ENCODE peak calls at places on chromosomes 5 and 9, in ten cellular contexts. N is tibial artery; U is kidney; M is CD8-positive, alpha-beta T cell; Y is A673; L is bronchial epithelial cell; C is ascending aorta; E is HCT116; H is right atrium auricular region; J is tibial nerve. W is an unnamed sample. For H3K36me3, the result is how much of the 10 kb centered on the place peaks cover.

GRCh38 chr5:180140627-180141006 is 68.4 kb downstream of the RASGEF1C start:
- DNase-seq in C (no peak), L (no peak), U (no peak), H (peak), J (no peak), E (no peak), N (peak), M (no peak), Y (no peak), W (no peak)

GRCh38 chr5:64923151-64923685 is 154.5 kb downstream of the CWC27 start:
- DNase-seq in Y (no peak), M (no peak), L (no peak), E (no peak), U (no peak), N (no peak), J (no peak), H (no peak), C (no peak), W (peak)

GRCh38 chr5:103624035-103624461 is 61.5 kb upstream of the NUDT12 start:
- DNase-seq in N (no peak), H (no peak), U (no peak), L (peak), J (no peak), M (no peak), E (no peak), Y (no peak), C (no peak), W (peak)

GRCh38 chr5:179123109-179123426 is 62.9 kb downstream of the ZNF354C start:
- DNase-seq in L (peak), N (peak), C (no peak), H (peak), M (no peak), E (no peak), U (no peak), Y (no peak), J (no peak), W (no peak)

GRCh38 chr5:101717729-101718128 is 578.4 kb downstream of the SLCO4C1 start:
- DNase-seq in U (no peak), N (no peak), E (no peak), J (no peak), H (no peak), Y (no peak), C (no peak), M (no peak), L (no peak), W (no peak)

GRCh38 chr9:135850737-135851136 is 56.6 kb downstream of the CAMSAP1 start:
- DNase-seq in U (no peak), N (no peak), H (no peak), C (no peak), J (no peak), L (peak), E (no peak), M (no peak), Y (peak), W (peak)

GRCh38 chr5:73625314-73625904 is 587 bp upstream of the ARHGEF28 start:
- DNase-seq in E (no peak), L (no peak), M (no peak), H (no peak), C (no peak), J (no peak), N (no peak), Y (peak), U (no peak), W (no peak)

GRCh38 chr5:147558826-147559225 is 49.0 kb upstream of the DPYSL3 start:
- DNase-seq in H (no peak), Y (peak), J (peak), U (no peak), C (no peak), M (no peak), N (peak), L (peak), E (no peak), W (peak)

GRCh38 chr9:26723486-26723885 is 169.1 kb downstream of the CAAP1 start:
- DNase-seq in C (no peak), E (peak), N (no peak), M (no peak), U (no peak), Y (peak), L (peak), J (peak), H (no peak), W (no peak)

GRCh38 chr9:129242971-129243561 is 65.0 kb upstream of the IER5L start:
- DNase-seq in N (peak), M (no peak), E (no peak), H (peak), J (peak), Y (no peak), L (no peak), C (no peak), U (peak), W (no peak)

GRCh38 chr5:165504716-165505115 is 1999.3 kb downstream of the MAT2B start:
- DNase-seq in U (no peak), Y (no peak), L (no peak), N (no peak), M (no peak), C (no peak), E (no peak), J (no peak), H (no peak), W (no peak)

GRCh38 chr9:7234144-7234543 is 476.4 kb downstream of the KDM4C start:
- DNase-seq in H (no peak), M (no peak), Y (peak), C (no peak), L (peak), N (no peak), E (peak), J (no peak), U (no peak), W (peak)

GRCh38 chr5:32505718-32506117 is 61.2 kb upstream of the ZFR start:
- DNase-seq in C (no peak), M (no peak), H (no peak), U (no peak), J (no peak), E (no peak), L (peak), Y (peak), N (no peak), W (no peak)

GRCh38 chr9:129338701-129339445 is 160.8 kb upstream of the IER5L start:
- DNase-seq in U (no peak), M (no peak), C (peak), L (no peak), J (no peak), Y (peak), N (no peak), E (no peak), H (no peak), W (peak)

GRCh38 chr9:30075022-30075421 is 2309.4 kb upstream of the ACO1 start:
- DNase-seq in U (no peak), C (no peak), H (no peak), M (no peak), J (no peak), E (no peak), L (no peak), Y (no peak), N (no peak), W (no peak)

GRCh38 chr9:5470122-5470521 is 19.8 kb downstream of the CD274 start:
- DNase-seq in U (no peak), C (no peak), E (no peak), H (no peak), N (no peak), M (no peak), L (no peak), J (no peak), Y (no peak), W (no peak)

GRCh38 chr5:9698849-9699240 is 68.7 kb upstream of the TAS2R1 start:
- DNase-seq in E (no peak), H (no peak), L (no peak), N (no peak), J (no peak), M (no peak), Y (no peak), U (no peak), C (no peak), W (no peak)

GRCh38 chr5:118253401-118254061 is 734.8 kb downstream of the DTWD2 start:
- DNase-seq in M (no peak), H (no peak), J (no peak), L (no peak), E (no peak), U (no peak), C (no peak), N (no peak), Y (no peak), W (no peak)

GRCh38 chr9:36158122-36158521 is 11.1 kb upstream of the CCIN start:
- DNase-seq in M (no peak), U (no peak), H (no peak), E (no peak), L (no peak), N (no peak), Y (no peak), C (no peak), J (no peak), W (no peak)

GRCh38 chr9:14007199-14007769 is 306.7 kb downstream of the NFIB start:
- DNase-seq in M (no peak), E (no peak), J (no peak), N (no peak), L (no peak), U (peak), C (no peak), Y (no peak), H (no peak), W (no peak)

GRCh38 chr9:128603697-128604096 is 51.3 kb downstream of the SPTAN1 start:
- DNase-seq in J (no peak), Y (no peak), C (no peak), H (no peak), N (no peak), E (no peak), L (no peak), M (no peak), U (no peak), W (no peak)

GRCh38 chr9:34500623-34501267 is 22.0 kb downstream of the ENHO start:
- DNase-seq in N (no peak), L (peak), E (peak), C (no peak), U (no peak), M (peak), Y (peak), J (peak), H (peak), W (peak)

GRCh38 chr9:81317939-81318338 is 371.4 kb downstream of the TLE1 start:
- DNase-seq in H (no peak), Y (no peak), J (no peak), L (no peak), N (no peak), U (no peak), M (no peak), E (no peak), C (no peak), W (no peak)

GRCh38 chr5:44292736-44293135 is 96.5 kb downstream of the FGF10 start:
- DNase-seq in J (no peak), C (no peak), Y (no peak), L (no peak), U (no peak), H (no peak), N (no peak), M (no peak), E (no peak), W (no peak)

GRCh38 chr5:157188270-157188669 is 7.6 kb downstream of the ITK start:
- DNase-seq in M (no peak), C (no peak), H (peak), Y (no peak), N (no peak), L (no peak), U (no peak), J (no peak), E (no peak), W (no peak)

GRCh38 chr5:141973871-141974595 is 5.1 kb downstream of the RNF14 start:
- DNase-seq in Y (no peak), L (peak), C (no peak), M (no peak), E (no peak), H (no peak), N (no peak), J (no peak), U (no peak), W (peak)

GRCh38 chr5:141359790-141360426 is at the start of gene PCDHGB2:
- DNase-seq in C (no peak), L (peak), U (no peak), H (no peak), E (peak), N (no peak), Y (peak), M (no peak), J (no peak), W (no peak)

GRCh38 chr5:579746-580366 is 32.3 kb upstream of the CEP72 start:
- DNase-seq in J (no peak), E (no peak), H (no peak), Y (no peak), M (no peak), C (no peak), U (peak), L (no peak), N (no peak), W (no peak)

GRCh38 chr9:68462004-68462775 is 78.5 kb downstream of the TMEM252 start:
- DNase-seq in N (no peak), M (no peak), H (no peak), L (no peak), Y (no peak), C (no peak), J (no peak), E (no peak), U (no peak), W (no peak)

GRCh38 chr5:1763960-1764605 is 35.6 kb downstream of the MRPL36 start:
- DNase-seq in U (peak), N (no peak), C (no peak), J (peak), E (no peak), L (no peak), H (no peak), Y (no peak), M (no peak), W (no peak)

GRCh38 chr9:89502038-89502601 is 4.2 kb upstream of the SEMA4D start:
- DNase-seq in H (no peak), J (no peak), Y (no peak), L (no peak), M (peak), U (no peak), N (no peak), E (no peak), C (no peak), W (no peak)

GRCh38 chr5:43121565-43122484 is 1.1 kb downstream of the ZNF131 start:
- DNase-seq in J (no peak), E (no peak), C (no peak), M (no peak), Y (peak), N (no peak), L (peak), H (peak), U (no peak), W (peak)

GRCh38 chr9:35801328-35802128 is 10.1 kb downstream of the NPR2 start:
- DNase-seq in M (no peak), C (no peak), J (no peak), N (no peak), L (no peak), Y (no peak), H (no peak), U (no peak), E (no peak), W (no peak)

GRCh38 chr9:130368631-130369103 is 76.1 kb upstream of the ASS1 start:
- DNase-seq in H (no peak), N (no peak), C (no peak), U (no peak), Y (peak), M (no peak), L (peak), J (no peak), E (no peak), W (no peak)

GRCh38 chr5:122101636-122102285 is 23.7 kb upstream of the LOX start:
- DNase-seq in M (no peak), Y (peak), J (no peak), H (no peak), U (no peak), C (no peak), E (peak), L (peak), N (no peak), W (peak)

GRCh38 chr5:22316291-22316690 is 536.9 kb downstream of the CDH12 start:
- DNase-seq in J (no peak), C (no peak), L (no peak), H (no peak), N (no peak), E (no peak), M (no peak), Y (no peak), U (no peak), W (no peak)

GRCh38 chr5:151800527-151800926 is 28.8 kb downstream of the G3BP1 start:
- DNase-seq in L (no peak), C (no peak), N (no peak), Y (no peak), J (no peak), E (no peak), M (no peak), U (no peak), H (no peak), W (no peak)

GRCh38 chr5:130520211-130520610 is 615.9 kb downstream of the CHSY3 start:
- DNase-seq in Y (no peak), U (no peak), M (no peak), C (no peak), J (no peak), E (no peak), H (no peak), N (no peak), L (peak), W (peak)

GRCh38 chr9:121640076-121640475 is 11.4 kb upstream of the DAB2IP start:
- DNase-seq in M (peak), E (no peak), U (peak), N (no peak), J (no peak), L (no peak), C (no peak), H (no peak), Y (peak), W (no peak)

GRCh38 chr9:99513441-99514112 is 291.5 kb downstream of the SEC61B start:
- DNase-seq in Y (no peak), E (no peak), C (no peak), U (no peak), H (no peak), M (no peak), J (no peak), L (no peak), N (no peak), W (no peak)

GRCh38 chr5:168404366-168404765 is 81.9 kb upstream of the RARS1 start:
- DNase-seq in H (no peak), E (no peak), N (no peak), M (no peak), Y (no peak), U (no peak), L (peak), C (no peak), J (no peak), W (peak)
- H3K4me3 ChIP-seq in H (no peak), E (no peak), N (no peak), M (no peak), Y (no peak), U (no peak), L (no peak), C (no peak), J (no peak), W (no peak)

DNA sequence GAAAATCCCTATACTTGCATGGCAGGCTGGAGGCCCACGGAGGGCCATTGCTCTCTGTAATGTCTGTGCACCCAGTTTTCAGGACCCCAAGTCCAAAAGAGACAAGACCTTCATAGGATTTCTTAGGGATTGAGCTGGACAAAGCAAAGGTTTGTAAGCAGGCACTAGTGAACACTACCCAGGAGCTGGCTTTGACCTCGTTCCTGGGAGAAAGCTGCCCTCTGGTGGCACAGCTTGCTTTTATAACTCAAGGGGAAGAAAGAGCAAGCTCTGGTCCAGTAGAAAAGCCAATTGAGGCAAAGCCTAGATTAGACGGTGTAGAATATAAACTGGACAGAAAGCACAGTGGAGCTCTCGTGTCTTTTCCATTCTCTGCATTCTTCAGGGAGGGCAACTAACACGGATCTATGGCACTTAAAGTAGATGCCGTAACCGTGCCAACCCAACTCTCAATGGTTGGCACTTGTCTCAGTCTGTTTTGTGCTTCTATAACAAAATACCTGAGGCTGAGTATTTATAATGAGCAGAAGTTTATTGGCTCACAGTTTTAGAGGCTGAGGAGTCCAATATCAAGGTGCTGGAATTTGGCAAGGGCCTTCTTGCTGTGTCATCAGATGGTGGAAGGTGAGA is 7.9 kb downstream of the GABRP start:
- DNase-seq in J (peak), C (no peak), H (peak), E (peak), M (no peak), Y (peak), U (no peak), N (peak), L (peak), W (peak)
- TF ChIP-seq CTCF in J (peak), C (peak), H (peak), E (peak), M (no peak), Y (peak), U (peak), N (peak), L (peak), W (peak)

DNA sequence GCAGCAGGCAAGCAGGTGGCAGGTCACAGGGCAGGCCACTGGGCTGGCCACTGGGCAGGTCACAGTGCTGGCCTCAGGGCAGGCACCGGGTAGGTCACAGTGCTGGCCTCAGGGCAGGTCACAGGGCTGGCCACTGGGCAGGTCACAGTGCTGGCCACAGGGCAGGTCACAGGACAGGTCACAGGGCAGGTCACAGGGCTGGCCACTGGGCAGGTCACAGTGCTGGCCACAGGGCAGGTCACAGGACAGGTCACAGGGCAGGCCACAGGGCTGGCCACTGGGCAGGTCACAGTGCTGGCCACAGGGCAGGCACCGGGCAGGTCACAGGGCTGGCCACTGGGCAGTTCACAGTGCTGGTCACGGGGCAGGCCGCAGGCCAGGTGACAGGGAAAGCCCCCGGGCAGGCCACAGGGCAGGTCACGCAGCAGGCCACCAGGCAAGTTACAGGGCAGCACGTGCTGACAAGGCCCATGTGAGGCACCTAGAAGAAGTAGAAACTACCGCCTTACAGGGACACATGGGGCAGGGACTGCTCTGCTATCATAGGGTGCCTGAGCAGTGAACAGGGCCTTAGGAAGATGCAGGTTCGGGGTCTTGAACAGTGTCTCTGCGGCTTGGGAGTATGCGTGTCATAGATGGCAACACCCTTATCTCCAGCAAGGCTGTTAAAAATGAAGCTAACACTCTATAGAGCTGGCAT is 18.6 kb upstream of the MED10 start:
- DNase-seq in N (no peak), C (no peak), U (no peak), H (peak), M (no peak), J (no peak), E (no peak), Y (no peak), L (no peak), W (no peak)
- H3K36me3 ChIP-seq in N (under half), C (under half), U (under half), H (under half), M (under half), J (under half), E (under half), Y (under half), L (under half), W (under half)

DNA sequence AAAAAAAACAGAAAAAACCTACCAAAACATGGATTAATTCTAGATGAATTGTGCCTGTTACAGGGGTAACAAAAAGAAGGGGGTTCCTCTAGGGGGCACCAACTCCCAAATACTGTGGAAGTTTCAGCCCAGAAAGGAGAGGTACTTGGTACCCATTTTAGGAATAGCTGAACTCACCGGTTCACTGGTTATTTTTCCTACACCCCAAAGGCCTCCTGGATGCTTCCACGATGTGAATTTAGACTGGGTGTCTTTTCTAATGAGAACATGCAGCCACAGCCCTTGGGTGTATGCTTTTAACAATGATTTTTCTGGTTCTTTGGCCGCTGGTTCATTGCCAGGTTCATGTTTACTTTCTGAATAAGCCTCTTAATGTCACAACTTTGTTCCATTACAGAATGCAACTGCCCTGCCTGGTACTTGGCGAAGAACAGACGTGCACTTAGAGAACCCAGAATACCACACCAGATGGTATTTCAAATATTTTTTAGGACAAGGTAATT is 46.7 kb downstream of the GARNL3 start:
- DNase-seq in Y (peak), E (peak), M (peak), U (no peak), J (peak), L (peak), N (peak), C (no peak), H (peak), W (peak)
- H3K4me3 ChIP-seq in Y (no peak), E (no peak), M (no peak), U (no peak), J (no peak), L (no peak), N (no peak), C (no peak), H (no peak), W (no peak)